ENCODE peak calls at places on chromosomes 7 and 10, in nine cellular contexts. A is GM04504; D is NCI-H1694 treated with DMSO at 0.1 percent for 48 hours; F is stimulated activated naive CD8-positive, alpha-beta T cell treated with anti-CD3 and anti-CD28 coated beads, Interleukin-15, amount 100 ng/mL, for 72 hours; Q is posterior vena cava; X is GM23248; H is NCI-H146; U is Right ventricle myocardium inferior; I is testis. V is an unnamed sample.

GRCh38 chr7:50073093-50073492 is 20.0 kb downstream of the ZPBP start:
- DNase-seq in A (no peak), D (no peak), F (no peak), Q (no peak), X (no peak), H (no peak), U (no peak), I (no peak), V (no peak)

GRCh38 chr7:16684935-16685334 is 39.0 kb downstream of the BZW2 start:
- DNase-seq in A (no peak), D (no peak), F (no peak), Q (no peak), X (no peak), H (no peak), U (no peak), I (no peak), V (no peak)

GRCh38 chr7:94412762-94413322 is 18.1 kb downstream of the COL1A2 start:
- DNase-seq in A (no peak), D (no peak), F (no peak), Q (no peak), X (peak), H (no peak), U (no peak), I (no peak), V (no peak)

GRCh38 chr7:135508853-135509588 is 881 bp downstream of the CNOT4 start:
- DNase-seq in A (no peak), D (peak), F (peak), Q (no peak), X (peak), H (peak), U (no peak), I (peak), V (no peak)

GRCh38 chr10:11853468-11853867 is 30.3 kb downstream of the PROSER2 start:
- DNase-seq in A (no peak), D (no peak), F (no peak), Q (no peak), X (no peak), H (no peak), U (no peak), I (no peak), V (no peak)

GRCh38 chr7:27130540-27131389 is at the start of gene HOXA4:
- DNase-seq in A (no peak), D (no peak), F (peak), Q (peak), X (peak), H (no peak), U (peak), I (peak), V (peak)

GRCh38 chr7:43693687-43694398 is 35.5 kb downstream of the COA1 start:
- DNase-seq in A (peak), D (no peak), F (no peak), Q (no peak), X (peak), H (no peak), U (no peak), I (no peak), V (peak)

GRCh38 chr10:111093741-111094380 is 17.0 kb downstream of the ADRA2A start:
- DNase-seq in A (peak), D (no peak), F (no peak), Q (no peak), X (peak), H (no peak), U (no peak), I (no peak), V (peak)

GRCh38 chr10:132626019-132626760 is 88.6 kb downstream of the INPP5A start:
- DNase-seq in A (no peak), D (no peak), F (no peak), Q (peak), X (no peak), H (no peak), U (peak), I (no peak), V (no peak)

GRCh38 chr7:128215281-128215680 is 25.8 kb upstream of the LEP start:
- DNase-seq in A (peak), D (no peak), F (no peak), Q (no peak), X (peak), H (no peak), U (no peak), I (no peak), V (no peak)

GRCh38 chr10:19762026-19762425 is 54.2 kb upstream of the PLXDC2 start:
- DNase-seq in A (no peak), D (no peak), F (no peak), Q (no peak), X (no peak), H (no peak), U (no peak), I (no peak), V (no peak)

GRCh38 chr10:48759113-48759901 is 74.6 kb downstream of the WDFY4 start:
- DNase-seq in A (no peak), D (no peak), F (no peak), Q (no peak), X (no peak), H (no peak), U (no peak), I (no peak), V (no peak)

GRCh38 chr7:28922618-28923331 is 35.4 kb downstream of the TRIL start:
- DNase-seq in A (peak), D (peak), F (peak), Q (peak), X (peak), H (peak), U (peak), I (peak), V (peak)

GRCh38 chr7:71019703-71020102 is 112.2 kb upstream of the GALNT17 start:
- DNase-seq in A (no peak), D (no peak), F (no peak), Q (no peak), X (no peak), H (no peak), U (no peak), I (peak), V (no peak)

GRCh38 chr7:129947701-129948100 is 5.1 kb downstream of the UBE2H start:
- DNase-seq in A (no peak), D (no peak), F (no peak), Q (no peak), X (peak), H (no peak), U (no peak), I (peak), V (no peak)

GRCh38 chr7:20201380-20201779 is 15.8 kb downstream of the MACC1 start:
- DNase-seq in A (no peak), D (no peak), F (no peak), Q (no peak), X (no peak), H (no peak), U (no peak), I (no peak), V (no peak)

V was measured in H54.